ENCODE peak calls at places on chromosome 11, in five cellular contexts. D is fibroblast of lung, B is heart right ventricle, F is spleen, L is left ventricle myocardium inferior. I is an unnamed sample. For H3K4me1, the result is how much of the 10 kb centered on the place peaks cover.

GRCh38 chr11:75626692-75627536 is 41.9 kb downstream of the MAP6 start:
- DNase-seq in B (no peak), D (no peak), F (no peak), L (no peak), I (no peak)

GRCh38 chr11:76153609-76153949 is 52.7 kb downstream of the WNT11 start:
- DNase-seq in D (no peak), F (no peak), L (no peak), B (no peak), I (no peak)

GRCh38 chr11:121716060-121716459 is 263.3 kb upstream of the SORL1-AS1 start:
- DNase-seq in F (no peak), D (peak), L (no peak), B (no peak), I (no peak)

GRCh38 chr11:122163420-122163819 is 47.4 kb upstream of the BLID start:
- DNase-seq in F (no peak), D (no peak), B (no peak), L (no peak), I (no peak)

GRCh38 chr11:95531116-95531515 is 258.5 kb downstream of the FAM76B start:
- DNase-seq in B (no peak), D (peak), L (no peak), F (no peak), I (no peak)

GRCh38 chr11:66317322-66317765 is 500 bp upstream of the CD248 start:
- DNase-seq in L (peak), D (peak), F (peak), B (peak), I (no peak)

GRCh38 chr11:26079966-26080365 is 252.0 kb upstream of the ANO3 start:
- DNase-seq in L (no peak), D (no peak), B (no peak), F (no peak), I (no peak)

GRCh38 chr11:11296434-11296833 is 56.6 kb downstream of the CSNK2A3 start:
- DNase-seq in D (no peak), F (no peak), L (no peak), B (no peak), I (no peak)

GRCh38 chr11:128057786-128058395 is 529.5 kb downstream of the ETS1 start:
- DNase-seq in L (no peak), F (no peak), D (no peak), B (no peak), I (no peak)

GRCh38 chr11:92131289-92131890 is 93.2 kb upstream of the FAT3 start:
- DNase-seq in B (no peak), F (no peak), L (no peak), D (no peak), I (no peak)

GRCh38 chr11:11659567-11660341 is 37.9 kb upstream of the GALNT18 start:
- DNase-seq in L (no peak), F (no peak), B (no peak), D (no peak), I (no peak)

GRCh38 chr11:78223320-78223954 is 34.7 kb downstream of the USP35 start:
- DNase-seq in F (no peak), L (no peak), D (no peak), B (no peak), I (no peak)

GRCh38 chr11:47220401-47220821 is 5.6 kb downstream of the DDB2 start:
- DNase-seq in F (no peak), L (no peak), D (peak), B (no peak), I (no peak)

GRCh38 chr11:58645854-58646253 is 23.4 kb downstream of the CNTF start:
- DNase-seq in D (no peak), B (no peak), L (no peak), F (no peak), I (no peak)

GRCh38 chr11:45280449-45280848 is 5.7 kb downstream of the SYT13 start:
- DNase-seq in B (no peak), D (no peak), L (no peak), F (no peak), I (no peak)

DNA sequence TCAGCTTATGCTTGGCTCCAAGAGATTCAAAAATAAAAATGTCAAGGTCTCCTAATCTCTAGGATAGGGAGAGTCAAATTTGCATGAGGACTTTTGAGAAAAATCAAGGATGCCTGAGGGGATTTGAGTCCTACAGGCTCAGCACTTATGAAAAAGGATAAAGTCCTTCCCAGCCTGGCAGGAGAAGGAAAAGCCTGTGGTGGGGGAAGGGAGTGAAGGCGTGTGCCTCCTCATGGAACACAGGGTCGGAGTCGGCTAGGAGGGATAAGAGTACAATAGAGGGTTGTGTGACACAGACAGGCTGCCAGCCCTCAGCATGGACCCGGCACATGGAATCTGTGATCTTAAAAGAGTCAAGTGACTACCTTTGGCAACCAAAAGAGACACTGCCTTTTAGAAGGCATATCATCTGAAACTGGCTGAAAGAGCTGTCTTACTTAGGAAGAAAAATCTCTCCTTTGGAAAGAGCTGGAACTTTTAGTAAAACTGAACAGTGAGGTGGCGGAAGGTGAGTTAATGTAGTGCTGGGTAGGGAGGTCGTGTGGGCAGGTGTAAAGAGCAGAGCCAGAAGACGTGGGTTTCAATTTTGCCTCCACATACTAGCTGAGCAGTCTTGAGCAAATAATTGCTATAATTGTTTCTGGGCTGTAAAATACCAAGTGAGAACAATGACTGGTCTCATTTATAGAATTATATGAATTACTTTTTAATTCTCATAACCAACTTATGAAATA is 58.8 kb upstream of the RDX start:
- DNase-seq in L (no peak), F (no peak), B (no peak), D (no peak), I (no peak)
- H3K4me1 ChIP-seq in L (under half), F (under half), B (under half), D (under half), I (under half)

DNA sequence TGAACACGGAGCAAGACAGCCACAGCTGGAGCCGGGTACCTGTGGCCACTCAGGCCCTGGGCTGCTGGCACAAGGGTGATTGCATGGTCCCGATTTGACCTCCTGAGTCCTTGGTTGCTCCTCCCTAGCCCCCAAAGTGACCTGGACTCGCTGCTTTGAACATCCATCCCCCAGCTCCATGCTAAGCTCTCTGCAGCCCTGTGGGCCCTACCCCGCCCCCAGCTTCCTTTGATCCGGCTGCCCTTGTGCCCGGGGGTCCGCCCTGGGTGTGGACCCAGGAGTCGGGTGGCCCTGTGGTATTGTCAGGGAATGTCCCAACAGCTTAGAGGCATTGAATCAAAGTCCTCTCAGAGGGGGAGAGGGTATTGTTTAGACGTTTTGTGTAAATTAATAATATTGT is 20.5 kb downstream of the GRIK4 start:
- DNase-seq in D (no peak), F (no peak), L (no peak), B (no peak), I (no peak)
- H3K4me3 ChIP-seq in D (no peak), F (no peak), L (no peak), B (no peak), I (no peak)

GRCh38 chr11:125360066-125360465 is 136.0 kb downstream of the FEZ1 start:
- DNase-seq in L (no peak), D (no peak), F (no peak), B (no peak), I (no peak)

GRCh38 chr11:125356736-125357292 is 139.3 kb downstream of the FEZ1 start:
- DNase-seq in D (no peak), F (no peak), L (no peak), B (no peak), I (no peak)

GRCh38 chr11:125358254-125358840 is 137.7 kb downstream of the FEZ1 start:
- DNase-seq in B (no peak), F (no peak), D (peak), L (no peak), I (no peak)

GRCh38 chr11:125359130-125359529 is 136.9 kb downstream of the FEZ1 start:
- DNase-seq in B (no peak), F (no peak), D (no peak), L (no peak), I (no peak)

GRCh38 chr11:125357551-125357950 is 138.5 kb downstream of the FEZ1 start:
- DNase-seq in D (no peak), L (no peak), F (no peak), B (no peak), I (no peak)
- H3K4me1 ChIP-seq in D (under half), L (under half), F (under half), B (under half), I (under half)

GRCh38 chr11:69443968-69444364 is 37.5 kb upstream of the LINC01488 start:
- DNase-seq in F (peak), L (no peak), B (peak), D (no peak), I (no peak)

GRCh38 chr11:69443138-69443967 is 38.1 kb upstream of the LINC01488 start:
- DNase-seq in D (peak), F (peak), B (peak), L (peak), I (peak)

GRCh38 chr11:69442012-69442806 is 39.3 kb upstream of the LINC01488 start:
- DNase-seq in L (no peak), D (no peak), F (peak), B (no peak), I (no peak)

GRCh38 chr11:69444381-69445130 is 36.9 kb upstream of the LINC01488 start:
- DNase-seq in D (peak), F (peak), L (peak), B (peak), I (peak)

GRCh38 chr11:69442807-69443137 is 38.7 kb upstream of the LINC01488 start:
- DNase-seq in F (peak), B (peak), D (peak), L (peak), I (peak)
- H3K4me3 ChIP-seq in F (no peak), B (peak), D (no peak), L (peak), I (no peak)

GRCh38 chr11:12694182-12694531 is 19.9 kb downstream of the TEAD1 start:
- DNase-seq in D (no peak), B (no peak), F (no peak), L (no peak), I (peak)
- H3K4me1 ChIP-seq in D (under half), B (half or more), F (under half), L (half or more), I (half or more)

DNA sequence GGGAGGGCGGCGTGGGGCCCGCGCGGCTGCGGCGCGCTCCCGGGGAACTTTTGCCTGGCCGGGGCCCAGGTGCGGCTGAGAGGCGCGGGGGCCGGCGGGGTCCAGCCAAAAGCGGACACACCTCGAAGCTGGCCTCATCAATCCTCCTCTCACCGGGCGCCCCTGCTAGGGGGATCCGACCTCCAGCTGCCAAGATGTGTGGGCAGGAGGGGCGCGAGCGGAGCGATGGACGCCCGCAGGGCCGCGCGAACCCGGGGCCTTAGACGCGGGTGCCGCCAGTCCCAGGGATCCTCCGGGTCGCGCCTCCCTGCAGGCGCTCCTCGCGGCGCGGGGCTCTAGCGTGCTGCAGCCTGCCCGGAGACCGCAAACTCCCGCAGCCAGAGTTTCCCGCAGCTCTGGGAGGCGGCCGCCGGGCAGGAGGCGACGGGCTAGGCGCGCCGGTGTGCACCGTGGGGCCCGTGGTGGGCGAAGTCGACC is 785 bp downstream of the IGSF9B start:
- DNase-seq in D (no peak), L (no peak), B (no peak), F (no peak), I (no peak)
- H3K4me3 ChIP-seq in D (no peak), L (peak), B (peak), F (peak), I (peak)

I was measured in body of pancreas.